ENCODE peak calls at places on chromosomes 6 and 20, in nine cellular contexts. B is GM12878; N is colonic mucosa; A is aorta; U is H9; S is keratinocyte; F is left ventricle myocardium inferior; J is CD4-positive, CD25-positive, alpha-beta regulatory T cell; K is neuronal stem cell. E is an unnamed sample. For H3K4me1, the result is how much of the 10 kb centered on the place peaks cover.

GRCh38 chr6:97663252-97663651 is 380.2 kb upstream of the MMS22L start:
- DNase-seq in B (no peak), A (no peak), K (no peak), U (no peak), S (no peak), F (no peak), N (no peak), J (no peak), E (no peak)

GRCh38 chr20:881051-881820 is 34.9 kb downstream of the ANGPT4 start:
- DNase-seq in U (no peak), A (no peak), F (no peak), K (no peak), J (no peak), S (no peak), N (no peak), B (peak), E (no peak)

GRCh38 chr6:154474636-154475428 is 35.7 kb downstream of the CNKSR3 start:
- DNase-seq in B (no peak), A (peak), N (no peak), S (no peak), J (no peak), U (no peak), K (no peak), F (no peak), E (no peak)

GRCh38 chr20:50232651-50233324 is 42.2 kb downstream of the CEBPB start:
- DNase-seq in J (no peak), B (no peak), S (no peak), K (no peak), F (no peak), N (no peak), A (no peak), U (no peak), E (no peak)

GRCh38 chr20:14259691-14260090 is 77.7 kb downstream of the FLRT3 start:
- DNase-seq in N (no peak), U (no peak), B (no peak), K (no peak), J (no peak), F (no peak), S (no peak), A (no peak), E (no peak)

GRCh38 chr6:165811512-165811911 is 148.5 kb upstream of the PDE10A start:
- DNase-seq in N (no peak), K (no peak), A (no peak), S (no peak), F (no peak), B (no peak), U (no peak), J (no peak), E (no peak)

GRCh38 chr20:21518292-21518991 is 4.6 kb upstream of the NKX2-2 start:
- DNase-seq in J (no peak), K (no peak), S (no peak), B (no peak), N (no peak), U (peak), A (no peak), F (no peak), E (no peak)

GRCh38 chr20:35199696-35200095 is 26.8 kb upstream of the MMP24 start:
- DNase-seq in F (no peak), U (no peak), K (no peak), S (no peak), N (no peak), J (no peak), A (no peak), B (no peak), E (no peak)

GRCh38 chr6:36642913-36643817 is 35.3 kb upstream of the CDKN1A start:
- DNase-seq in J (no peak), K (no peak), U (no peak), A (peak), N (peak), F (peak), B (no peak), S (no peak), E (peak)

GRCh38 chr6:38161754-38162492 is 342.4 kb downstream of the ZFAND3 start:
- DNase-seq in B (no peak), U (no peak), A (no peak), F (no peak), J (no peak), K (no peak), N (no peak), S (no peak), E (no peak)

GRCh38 chr6:166951670-166952060 is 4.7 kb downstream of the RNASET2 start:
- DNase-seq in U (no peak), N (no peak), J (no peak), K (no peak), B (no peak), S (no peak), A (no peak), F (no peak), E (no peak)

GRCh38 chr6:166952122-166952521 is 4.2 kb downstream of the RNASET2 start:
- DNase-seq in A (no peak), J (no peak), K (no peak), U (no peak), S (no peak), B (no peak), F (no peak), N (no peak), E (no peak)

GRCh38 chr6:166954118-166954713 is 2.1 kb downstream of the RNASET2 start:
- DNase-seq in K (no peak), U (no peak), N (peak), S (no peak), A (no peak), F (no peak), J (no peak), B (no peak), E (peak)

GRCh38 chr6:166950443-166950821 is 5.9 kb downstream of the RNASET2 start:
- DNase-seq in S (no peak), B (no peak), N (no peak), U (no peak), J (no peak), F (no peak), K (no peak), A (no peak), E (peak)

GRCh38 chr6:166952567-166953464 is 3.5 kb downstream of the RNASET2 start:
- DNase-seq in S (no peak), J (no peak), B (no peak), K (no peak), A (no peak), U (no peak), N (no peak), F (no peak), E (no peak)
- H3K4me1 ChIP-seq in S (under half), J (half or more), B (half or more), K (under half), A (under half), U (under half), N (under half), F (under half), E (under half)

DNA sequence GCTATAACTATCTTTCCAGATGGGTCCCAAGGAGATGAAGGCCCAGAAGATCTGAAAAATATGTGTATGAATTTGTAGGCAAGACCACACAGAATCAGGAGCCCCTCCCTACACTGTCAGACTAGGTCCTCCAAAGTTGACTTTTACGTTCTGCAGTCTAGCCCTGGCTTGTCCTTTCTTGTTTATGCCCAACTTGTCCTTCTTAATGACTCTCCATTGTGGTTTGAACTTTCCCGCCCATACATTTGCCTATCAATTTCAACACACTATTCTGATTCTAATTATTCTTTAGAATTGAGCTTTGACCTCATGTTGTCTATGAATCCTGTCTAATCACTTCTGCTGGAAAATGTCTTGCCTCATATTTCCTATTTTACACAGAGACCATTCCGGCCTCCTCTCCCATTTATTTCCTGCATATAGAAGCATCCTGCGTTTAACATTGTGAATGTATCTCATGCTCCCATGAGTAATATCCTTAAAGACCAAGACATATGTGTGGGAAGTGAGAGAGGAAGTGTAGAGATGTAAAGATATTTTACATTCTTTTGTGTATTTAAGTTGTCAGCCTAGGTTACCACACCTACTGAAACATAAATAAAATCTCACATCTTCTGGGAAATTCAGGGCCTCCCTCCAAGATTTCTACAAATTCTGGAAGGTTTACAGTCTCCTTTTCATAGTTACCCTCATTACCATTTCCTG is 348.3 kb downstream of the BCKDHB start:
- DNase-seq in F (no peak), A (no peak), S (no peak), B (no peak), K (no peak), J (no peak), U (no peak), N (no peak), E (peak)
- H3K27ac ChIP-seq in F (no peak), A (no peak), S (peak), B (no peak), K (no peak), J (no peak), U (no peak), N (no peak), E (no peak)

DNA sequence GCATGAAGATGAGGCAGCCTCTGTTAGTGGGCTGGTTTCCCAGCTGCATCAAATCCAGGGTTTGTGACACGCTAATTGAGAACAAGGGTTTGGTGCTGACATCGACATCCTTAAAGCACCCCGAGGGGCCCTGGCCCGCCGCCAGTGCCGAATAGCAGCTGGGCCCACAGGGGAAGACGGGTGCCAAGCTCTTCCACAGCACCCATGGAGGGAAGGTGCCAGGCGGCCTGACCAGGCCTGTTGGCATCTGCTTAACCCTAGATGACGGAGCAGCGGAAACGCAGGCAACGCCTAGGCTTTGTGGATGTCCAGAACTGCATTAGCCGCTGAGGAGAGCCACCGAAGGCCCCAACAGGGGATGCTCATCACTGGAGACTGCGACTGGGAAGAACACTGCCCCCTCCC is 16.0 kb downstream of the UQCC2 start:
- DNase-seq in J (no peak), U (no peak), A (no peak), F (no peak), B (no peak), K (no peak), N (no peak), S (no peak), E (no peak)
- H3K4me1 ChIP-seq in J (half or more), U (under half), A (under half), F (half or more), B (under half), K (under half), N (under half), S (half or more), E (under half)

DNA sequence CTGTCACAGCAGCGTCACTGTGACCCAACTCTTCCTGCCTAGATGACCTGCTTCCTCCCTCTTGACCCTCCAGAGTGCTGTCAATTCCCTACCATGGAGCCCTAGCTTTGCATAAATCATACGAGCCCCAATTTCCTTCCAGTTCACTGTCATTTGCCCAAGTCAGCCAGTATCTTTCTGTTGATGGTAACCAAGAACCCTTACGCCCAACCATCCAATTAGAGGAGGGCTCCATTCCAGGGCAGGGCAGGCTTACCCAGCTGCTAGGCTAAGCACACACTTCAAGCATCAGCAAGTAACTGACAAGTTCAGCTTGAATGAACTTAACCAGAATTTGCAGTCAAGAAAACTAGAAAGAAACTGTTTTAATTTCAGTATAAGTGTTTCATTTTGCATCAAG is 25.7 kb downstream of the WFDC3 start:
- DNase-seq in J (no peak), S (no peak), K (no peak), B (no peak), N (no peak), F (no peak), U (peak), A (no peak), E (no peak)
- H3K27ac ChIP-seq in J (no peak), S (no peak), K (no peak), B (no peak), N (no peak), F (no peak), U (peak), A (no peak), E (no peak)

DNA sequence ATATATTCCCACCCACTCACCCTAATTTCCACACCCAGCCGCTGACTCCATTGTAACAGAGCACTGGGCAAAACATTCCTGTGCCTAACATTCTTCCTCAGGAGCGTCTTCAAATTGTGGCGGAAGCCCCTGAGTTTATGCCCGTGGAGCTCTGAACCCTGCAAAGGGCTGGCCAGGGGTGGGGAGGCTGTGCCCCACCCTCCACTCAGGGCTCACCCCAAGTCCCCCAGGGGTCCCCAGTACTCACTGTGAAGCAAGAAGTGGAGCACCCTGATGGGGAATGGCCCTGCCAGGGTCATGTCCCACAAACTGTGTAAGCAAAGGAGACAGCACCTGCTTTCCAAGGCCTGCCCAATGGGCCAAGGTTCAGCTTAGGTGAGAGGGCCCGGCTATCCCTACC is 303.2 kb downstream of the PREX1 start:
- DNase-seq in A (no peak), S (no peak), J (no peak), U (no peak), K (no peak), B (no peak), N (no peak), F (no peak), E (no peak)
- H3K4me1 ChIP-seq in A (under half), S (under half), J (under half), U (under half), K (under half), B (under half), N (under half), F (under half), E (under half)

GRCh38 chr6:12608874-12609273 is 107.7 kb upstream of the PHACTR1 start:
- DNase-seq in A (no peak), K (no peak), U (no peak), B (no peak), N (no peak), F (no peak), J (no peak), S (no peak), E (no peak)
- H3K27ac ChIP-seq in A (no peak), K (no peak), U (no peak), B (peak), N (no peak), F (no peak), J (no peak), S (no peak), E (no peak)

GRCh38 chr20:54337131-54337530 is 129.2 kb downstream of the PFDN4 start:
- DNase-seq in A (no peak), N (no peak), K (no peak), U (no peak), S (no peak), B (no peak), F (no peak), J (no peak), E (no peak)
- H3K4me1 ChIP-seq in A (under half), N (under half), K (under half), U (under half), S (under half), B (under half), F (under half), J (under half), E (under half)

E was measured in small intestine.